ENCODE peak calls at places on chromosomes 11 and 22, in nine cellular contexts. One of them, this sample, is unnamed.

GRCh38 chr11:113681282-113681681 is 24.8 kb downstream of the TMPRSS5 start:
- DNase-seq in heart right ventricle: no peak
- DNase-seq in foreskin fibroblast: no peak
- DNase-seq in Peyer's patch: no peak
- DNase-seq in GM12865: no peak
- DNase-seq in body of pancreas: no peak
- DNase-seq in tibial artery: no peak
- DNase-seq in cardiac fibroblast: no peak
- DNase-seq in spleen: peak
- DNase-seq in this sample: no peak

GRCh38 chr22:40033586-40034380 is 39.0 kb downstream of the FAM83F start:
- DNase-seq in heart right ventricle: no peak
- DNase-seq in foreskin fibroblast: no peak
- DNase-seq in Peyer's patch: peak
- DNase-seq in GM12865: no peak
- DNase-seq in body of pancreas: no peak
- DNase-seq in tibial artery: no peak
- DNase-seq in cardiac fibroblast: no peak
- DNase-seq in spleen: peak
- DNase-seq in this sample: no peak

GRCh38 chr11:830295-831131 is 2.2 kb upstream of the CD151 start:
- DNase-seq in heart right ventricle: peak
- DNase-seq in foreskin fibroblast: peak
- DNase-seq in Peyer's patch: peak
- DNase-seq in GM12865: peak
- DNase-seq in body of pancreas: peak
- DNase-seq in tibial artery: no peak
- DNase-seq in cardiac fibroblast: peak
- DNase-seq in spleen: peak
- DNase-seq in this sample: no peak

GRCh38 chr22:35355744-35356420 is 25.0 kb upstream of the HMOX1 start:
- DNase-seq in heart right ventricle: no peak
- DNase-seq in foreskin fibroblast: no peak
- DNase-seq in Peyer's patch: no peak
- DNase-seq in GM12865: no peak
- DNase-seq in body of pancreas: no peak
- DNase-seq in tibial artery: no peak
- DNase-seq in cardiac fibroblast: no peak
- DNase-seq in spleen: no peak
- DNase-seq in this sample: no peak

GRCh38 chr11:75078233-75078632 is 18.4 kb downstream of the OR2AT4 start:
- DNase-seq in heart right ventricle: no peak
- DNase-seq in foreskin fibroblast: no peak
- DNase-seq in Peyer's patch: no peak
- DNase-seq in GM12865: no peak
- DNase-seq in body of pancreas: no peak
- DNase-seq in tibial artery: no peak
- DNase-seq in cardiac fibroblast: no peak
- DNase-seq in spleen: no peak
- DNase-seq in this sample: no peak

GRCh38 chr11:60378359-60378758 is at the start of gene MS4A7:
- DNase-seq in heart right ventricle: peak
- DNase-seq in foreskin fibroblast: no peak
- DNase-seq in Peyer's patch: peak
- DNase-seq in GM12865: peak
- DNase-seq in body of pancreas: no peak
- DNase-seq in tibial artery: peak
- DNase-seq in cardiac fibroblast: no peak
- DNase-seq in spleen: peak
- DNase-seq in this sample: no peak

GRCh38 chr11:3123316-3123715 is 41.8 kb downstream of the OSBPL5 start:
- DNase-seq in heart right ventricle: peak
- DNase-seq in foreskin fibroblast: no peak
- DNase-seq in Peyer's patch: no peak
- DNase-seq in GM12865: no peak
- DNase-seq in body of pancreas: no peak
- DNase-seq in tibial artery: peak
- DNase-seq in cardiac fibroblast: peak
- DNase-seq in spleen: peak
- DNase-seq in this sample: no peak

GRCh38 chr11:77879218-77879617 is 58.3 kb downstream of the AAMDC start:
- DNase-seq in heart right ventricle: peak
- DNase-seq in foreskin fibroblast: no peak
- DNase-seq in Peyer's patch: no peak
- DNase-seq in GM12865: peak
- DNase-seq in body of pancreas: peak
- DNase-seq in tibial artery: peak
- DNase-seq in cardiac fibroblast: peak
- DNase-seq in spleen: no peak
- DNase-seq in this sample: peak

GRCh38 chr22:44318751-44319150 is 6.0 kb upstream of the SHISAL1 start:
- DNase-seq in heart right ventricle: no peak
- DNase-seq in foreskin fibroblast: no peak
- DNase-seq in Peyer's patch: no peak
- DNase-seq in GM12865: no peak
- DNase-seq in body of pancreas: no peak
- DNase-seq in tibial artery: no peak
- DNase-seq in cardiac fibroblast: no peak
- DNase-seq in spleen: no peak
- DNase-seq in this sample: no peak

GRCh38 chr11:117492578-117493251 is 165.1 kb downstream of the CEP164 start:
- DNase-seq in heart right ventricle: no peak
- DNase-seq in foreskin fibroblast: no peak
- DNase-seq in Peyer's patch: no peak
- DNase-seq in GM12865: no peak
- DNase-seq in body of pancreas: no peak
- DNase-seq in tibial artery: no peak
- DNase-seq in cardiac fibroblast: no peak
- DNase-seq in spleen: peak
- DNase-seq in this sample: no peak

GRCh38 chr11:12682730-12683500 is 8.7 kb downstream of the TEAD1 start:
- DNase-seq in heart right ventricle: no peak
- DNase-seq in foreskin fibroblast: no peak
- DNase-seq in Peyer's patch: no peak
- DNase-seq in GM12865: no peak
- DNase-seq in body of pancreas: no peak
- DNase-seq in tibial artery: no peak
- DNase-seq in cardiac fibroblast: no peak
- DNase-seq in spleen: no peak
- DNase-seq in this sample: no peak

GRCh38 chr11:57798905-57799559 is 37.4 kb downstream of the CTNND1 start:
- DNase-seq in heart right ventricle: no peak
- DNase-seq in foreskin fibroblast: peak
- DNase-seq in Peyer's patch: peak
- DNase-seq in GM12865: no peak
- DNase-seq in body of pancreas: peak
- DNase-seq in tibial artery: peak
- DNase-seq in cardiac fibroblast: peak
- DNase-seq in spleen: no peak
- DNase-seq in this sample: no peak

GRCh38 chr11:5690216-5690615 is 626 bp downstream of the TRIM22 start:
- DNase-seq in heart right ventricle: no peak
- DNase-seq in foreskin fibroblast: no peak
- DNase-seq in Peyer's patch: no peak
- DNase-seq in GM12865: peak
- DNase-seq in body of pancreas: no peak
- DNase-seq in tibial artery: no peak
- DNase-seq in cardiac fibroblast: peak
- DNase-seq in spleen: no peak
- DNase-seq in this sample: no peak

GRCh38 chr11:40280161-40281054 is 1179.0 kb downstream of the LRRC4C start:
- DNase-seq in heart right ventricle: peak
- DNase-seq in foreskin fibroblast: no peak
- DNase-seq in Peyer's patch: no peak
- DNase-seq in GM12865: no peak
- DNase-seq in body of pancreas: no peak
- DNase-seq in tibial artery: peak
- DNase-seq in cardiac fibroblast: no peak
- DNase-seq in spleen: no peak
- DNase-seq in this sample: no peak

GRCh38 chr11:86955674-86956522 is 703 bp upstream of the FZD4 start:
- DNase-seq in heart right ventricle: peak
- DNase-seq in foreskin fibroblast: peak
- DNase-seq in Peyer's patch: peak
- DNase-seq in GM12865: peak
- DNase-seq in body of pancreas: peak
- DNase-seq in tibial artery: peak
- DNase-seq in cardiac fibroblast: peak
- DNase-seq in spleen: peak
- DNase-seq in this sample: peak

GRCh38 chr11:44601471-44602370 is 36.3 kb downstream of the CD82 start:
- DNase-seq in heart right ventricle: no peak
- DNase-seq in foreskin fibroblast: no peak
- DNase-seq in Peyer's patch: peak
- DNase-seq in GM12865: peak
- DNase-seq in body of pancreas: no peak
- DNase-seq in tibial artery: no peak
- DNase-seq in cardiac fibroblast: no peak
- DNase-seq in spleen: peak
- DNase-seq in this sample: no peak

GRCh38 chr11:105588001-105588400 is 21.9 kb upstream of the GRIA4 start:
- DNase-seq in heart right ventricle: no peak
- DNase-seq in foreskin fibroblast: peak
- DNase-seq in Peyer's patch: no peak
- DNase-seq in GM12865: no peak
- DNase-seq in body of pancreas: no peak
- DNase-seq in tibial artery: no peak
- DNase-seq in cardiac fibroblast: peak
- DNase-seq in spleen: no peak
- DNase-seq in this sample: no peak

GRCh38 chr11:105589346-105589745 is 20.5 kb upstream of the GRIA4 start:
- DNase-seq in heart right ventricle: no peak
- DNase-seq in foreskin fibroblast: no peak
- DNase-seq in Peyer's patch: no peak
- DNase-seq in GM12865: no peak
- DNase-seq in body of pancreas: no peak
- DNase-seq in tibial artery: no peak
- DNase-seq in cardiac fibroblast: no peak
- DNase-seq in spleen: no peak
- DNase-seq in this sample: no peak
- H3K4me3 ChIP-seq in heart right ventricle: no peak
- H3K4me3 ChIP-seq in foreskin fibroblast: no peak
- H3K4me3 ChIP-seq in Peyer's patch: no peak
- H3K4me3 ChIP-seq in GM12865: no peak
- H3K4me3 ChIP-seq in body of pancreas: no peak
- H3K4me3 ChIP-seq in tibial artery: no peak
- H3K4me3 ChIP-seq in cardiac fibroblast: no peak
- H3K4me3 ChIP-seq in spleen: no peak
- H3K4me3 ChIP-seq in this sample: no peak

DNA sequence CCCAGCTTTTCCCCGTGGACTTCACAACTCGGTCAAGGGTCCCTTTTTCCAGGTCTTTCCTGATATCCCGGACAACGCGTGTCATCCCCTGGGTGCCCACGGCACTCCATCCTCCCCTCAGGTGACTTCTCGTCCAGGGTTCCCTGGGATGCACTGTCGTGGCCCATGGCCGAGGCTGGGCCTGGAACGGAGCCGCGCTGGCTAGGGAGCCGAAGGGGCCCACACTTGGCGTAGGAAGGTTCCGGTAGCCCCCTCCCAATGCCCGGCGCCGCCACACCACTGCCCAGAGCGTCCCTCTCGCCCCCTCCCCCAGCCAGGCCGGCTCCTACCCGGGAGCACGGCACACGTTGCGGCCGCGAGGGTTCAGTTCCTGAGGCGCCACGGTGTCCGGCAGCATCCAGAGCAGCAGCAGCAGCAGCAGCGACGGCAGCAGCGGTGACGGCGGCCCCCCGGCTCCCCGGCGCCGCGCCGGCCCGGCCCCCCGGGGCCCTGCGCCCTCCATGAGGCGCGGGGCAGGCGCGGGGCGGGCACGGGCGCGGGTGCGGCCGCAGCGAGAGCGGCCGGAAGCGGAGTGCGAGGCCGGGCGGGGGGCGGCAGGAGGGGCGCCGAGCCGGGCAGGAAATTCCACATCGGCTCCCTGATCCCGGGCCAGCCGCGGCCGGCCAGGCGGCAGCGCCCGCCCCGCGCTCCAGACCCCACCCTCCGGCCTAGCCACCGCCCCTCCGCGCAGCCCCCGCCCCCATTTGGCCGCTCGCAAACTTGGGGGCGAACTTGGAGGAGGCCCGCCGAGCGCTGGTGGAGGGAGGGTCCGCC is at the start of gene SCARF2:
- DNase-seq in heart right ventricle: peak
- DNase-seq in foreskin fibroblast: peak
- DNase-seq in Peyer's patch: no peak
- DNase-seq in GM12865: no peak
- DNase-seq in body of pancreas: no peak
- DNase-seq in tibial artery: no peak
- DNase-seq in cardiac fibroblast: peak
- DNase-seq in spleen: peak
- DNase-seq in this sample: no peak
- H3K4me3 ChIP-seq in heart right ventricle: peak
- H3K4me3 ChIP-seq in foreskin fibroblast: peak
- H3K4me3 ChIP-seq in Peyer's patch: peak
- H3K4me3 ChIP-seq in GM12865: no peak
- H3K4me3 ChIP-seq in body of pancreas: no peak
- H3K4me3 ChIP-seq in tibial artery: peak
- H3K4me3 ChIP-seq in cardiac fibroblast: peak
- H3K4me3 ChIP-seq in spleen: peak
- H3K4me3 ChIP-seq in this sample: peak

GRCh38 chr22:30262917-30263741 is 3.5 kb downstream of the OSM start:
- DNase-seq in heart right ventricle: peak
- DNase-seq in foreskin fibroblast: no peak
- DNase-seq in Peyer's patch: peak
- DNase-seq in GM12865: peak
- DNase-seq in body of pancreas: peak
- DNase-seq in tibial artery: peak
- DNase-seq in cardiac fibroblast: peak
- DNase-seq in spleen: peak
- DNase-seq in this sample: no peak
- H3K4me3 ChIP-seq in heart right ventricle: no peak
- H3K4me3 ChIP-seq in foreskin fibroblast: peak
- H3K4me3 ChIP-seq in Peyer's patch: peak
- H3K4me3 ChIP-seq in GM12865: no peak
- H3K4me3 ChIP-seq in body of pancreas: no peak
- H3K4me3 ChIP-seq in tibial artery: no peak
- H3K4me3 ChIP-seq in cardiac fibroblast: no peak
- H3K4me3 ChIP-seq in spleen: peak
- H3K4me3 ChIP-seq in this sample: no peak

DNA sequence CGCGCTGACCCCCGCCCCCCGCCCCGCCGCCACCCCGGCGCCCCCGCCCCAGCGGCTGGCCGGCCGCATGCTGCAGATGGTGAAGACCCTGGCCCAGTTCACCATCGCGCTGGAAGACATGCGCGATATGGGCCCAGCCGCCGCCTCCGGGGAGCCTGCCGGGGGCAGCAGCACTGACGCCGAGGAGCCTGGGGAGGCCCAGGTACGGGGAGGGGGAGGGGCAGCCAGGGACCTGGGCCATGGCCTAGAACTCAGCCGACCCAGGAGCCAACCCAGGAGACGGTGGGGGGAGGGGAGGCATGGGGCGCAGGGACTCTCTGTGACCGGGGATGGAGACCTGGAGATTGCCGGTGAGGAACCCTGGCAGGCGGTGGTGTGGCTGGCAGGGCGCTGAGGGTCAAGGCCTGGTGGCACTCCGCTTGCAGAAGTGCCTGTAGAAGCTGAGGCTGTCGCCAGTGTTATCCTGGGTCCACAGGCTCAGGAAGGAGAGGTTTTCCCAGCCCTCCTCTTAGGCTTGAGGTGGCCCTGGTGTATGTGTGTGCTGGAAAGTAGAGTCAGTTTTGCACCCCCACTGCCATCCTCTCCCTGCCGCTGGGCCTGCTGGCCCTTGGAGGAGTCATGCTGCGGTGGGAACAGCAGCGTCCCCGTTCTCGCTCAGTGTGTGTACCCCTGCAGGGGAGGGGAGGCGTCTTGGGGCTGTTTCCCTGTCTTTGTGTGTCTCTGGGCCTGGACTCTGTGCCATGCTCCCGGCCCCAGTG is 32.9 kb upstream of the RELT start:
- DNase-seq in heart right ventricle: no peak
- DNase-seq in foreskin fibroblast: no peak
- DNase-seq in Peyer's patch: no peak
- DNase-seq in GM12865: no peak
- DNase-seq in body of pancreas: no peak
- DNase-seq in tibial artery: no peak
- DNase-seq in cardiac fibroblast: no peak
- DNase-seq in spleen: no peak
- DNase-seq in this sample: no peak
- H3K4me3 ChIP-seq in heart right ventricle: peak
- H3K4me3 ChIP-seq in foreskin fibroblast: no peak
- H3K4me3 ChIP-seq in Peyer's patch: peak
- H3K4me3 ChIP-seq in GM12865: no peak
- H3K4me3 ChIP-seq in body of pancreas: no peak
- H3K4me3 ChIP-seq in tibial artery: peak
- H3K4me3 ChIP-seq in cardiac fibroblast: no peak
- H3K4me3 ChIP-seq in spleen: no peak
- H3K4me3 ChIP-seq in this sample: no peak

This sample was measured in skeletal muscle cell.